ENCODE peak calls at places on chromosomes 11 and 22, in six cellular contexts. Q is GM12878, M is H1, I is spleen, X is endothelial cell of umbilical vein, Z is prostate gland. P is an unnamed sample.

GRCh38 chr22:25754527-25755202 is 12.7 kb downstream of the MYO18B start:
- DNase-seq in Z (no peak), M (no peak), X (peak), Q (no peak), I (no peak), P (no peak)

GRCh38 chr11:27963370-27963769 is 144.6 kb downstream of the KIF18A start:
- DNase-seq in I (no peak), Q (no peak), X (no peak), M (no peak), Z (no peak), P (no peak)

GRCh38 chr11:11265994-11266606 is 87.0 kb downstream of the CSNK2A3 start:
- DNase-seq in X (no peak), Z (peak), M (no peak), I (no peak), Q (no peak), P (peak)

GRCh38 chr22:19796169-19796568 is 35.6 kb downstream of the TBX1 start:
- DNase-seq in M (no peak), Q (no peak), X (no peak), I (no peak), Z (no peak), P (no peak)

GRCh38 chr11:1822648-1823375 is 12.0 kb upstream of the SYT8 start:
- DNase-seq in I (no peak), M (no peak), Z (no peak), Q (no peak), X (no peak), P (no peak)

GRCh38 chr22:20106849-20107237 is 9.1 kb upstream of the RANBP1 start:
- DNase-seq in M (no peak), Q (no peak), I (peak), X (no peak), Z (no peak), P (no peak)

GRCh38 chr11:34940026-34940677 is 23.7 kb downstream of the PDHX start:
- DNase-seq in Q (no peak), M (no peak), Z (no peak), I (no peak), X (no peak), P (no peak)

GRCh38 chr22:33832558-33833151 is 87.6 kb downstream of the LARGE1 start:
- DNase-seq in Z (no peak), I (no peak), Q (no peak), M (no peak), X (no peak), P (no peak)

GRCh38 chr11:62295504-62295903 is 3.4 kb downstream of the SCGB1D4 start:
- DNase-seq in X (peak), Q (no peak), I (no peak), Z (peak), M (no peak), P (no peak)

GRCh38 chr11:27626269-27626937 is 73.9 kb downstream of the BDNF start:
- DNase-seq in Z (no peak), I (no peak), X (no peak), M (no peak), Q (no peak), P (no peak)

GRCh38 chr11:91947215-91947614 is 277.4 kb upstream of the FAT3 start:
- DNase-seq in I (no peak), X (peak), Q (no peak), Z (peak), M (no peak), P (no peak)

GRCh38 chr11:76704171-76704948 is 33.8 kb upstream of the LRRC32 start:
- DNase-seq in X (no peak), M (peak), Z (no peak), I (no peak), Q (no peak), P (no peak)

GRCh38 chr22:44894321-44894720 is 115.5 kb downstream of the PHF21B start:
- DNase-seq in Q (no peak), Z (no peak), I (no peak), M (no peak), X (no peak), P (no peak)

GRCh38 chr11:44171518-44171917 is 76.0 kb downstream of the EXT2 start:
- DNase-seq in Q (no peak), X (no peak), I (no peak), M (no peak), Z (no peak), P (no peak)

GRCh38 chr11:24531528-24531927 is 34.7 kb downstream of the LUZP2 start:
- DNase-seq in X (no peak), Q (no peak), Z (no peak), I (no peak), M (no peak), P (no peak)

DNA sequence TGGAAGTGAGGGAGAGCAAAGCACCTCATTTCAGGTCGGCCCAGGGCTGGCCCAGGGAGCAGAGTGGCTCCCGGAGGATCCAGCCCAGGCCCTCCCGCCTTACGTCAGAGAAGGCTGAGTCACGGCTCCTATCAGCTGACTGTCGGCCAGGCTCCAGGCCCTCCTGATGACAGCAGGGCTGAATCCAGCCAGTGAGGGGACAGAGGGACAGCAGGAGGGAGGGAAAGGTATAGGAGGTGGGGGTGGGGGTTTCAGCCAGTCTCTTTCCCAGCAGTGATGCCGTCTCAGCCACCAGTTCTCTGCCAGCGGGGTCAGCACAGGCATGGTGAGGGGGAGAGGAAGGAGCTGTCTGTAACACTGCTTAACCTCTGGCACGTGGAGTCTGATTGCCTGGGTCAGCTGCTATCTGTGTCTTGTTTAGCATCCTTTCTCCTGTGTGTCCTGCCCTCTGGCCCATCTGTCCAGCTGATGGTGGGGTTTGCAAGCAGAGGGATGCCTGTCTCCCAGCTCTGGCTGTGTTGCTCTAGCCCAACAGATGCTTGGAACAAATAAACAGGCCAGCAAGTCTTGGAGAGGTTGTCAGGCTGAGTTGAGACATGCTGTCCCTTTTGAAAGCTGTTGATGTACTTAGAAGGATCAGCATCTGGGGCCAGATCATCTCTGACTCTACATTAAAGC is 74.0 kb downstream of the ADAMTS15 start:
- DNase-seq in Z (peak), Q (no peak), X (peak), M (no peak), I (no peak), P (no peak)
- TF ChIP-seq POLR2A in Z (no peak), Q (no peak), X (no peak), M (no peak), I (no peak), P (no peak)

GRCh38 chr22:36369922-36370781 is 17.6 kb downstream of the MYH9 start:
- DNase-seq in M (no peak), X (peak), I (peak), Q (no peak), Z (peak), P (no peak)
- TF ChIP-seq POLR2AphosphoS5 in M (no peak), X (no peak), I (peak), Q (peak), Z (peak), P (peak)

DNA sequence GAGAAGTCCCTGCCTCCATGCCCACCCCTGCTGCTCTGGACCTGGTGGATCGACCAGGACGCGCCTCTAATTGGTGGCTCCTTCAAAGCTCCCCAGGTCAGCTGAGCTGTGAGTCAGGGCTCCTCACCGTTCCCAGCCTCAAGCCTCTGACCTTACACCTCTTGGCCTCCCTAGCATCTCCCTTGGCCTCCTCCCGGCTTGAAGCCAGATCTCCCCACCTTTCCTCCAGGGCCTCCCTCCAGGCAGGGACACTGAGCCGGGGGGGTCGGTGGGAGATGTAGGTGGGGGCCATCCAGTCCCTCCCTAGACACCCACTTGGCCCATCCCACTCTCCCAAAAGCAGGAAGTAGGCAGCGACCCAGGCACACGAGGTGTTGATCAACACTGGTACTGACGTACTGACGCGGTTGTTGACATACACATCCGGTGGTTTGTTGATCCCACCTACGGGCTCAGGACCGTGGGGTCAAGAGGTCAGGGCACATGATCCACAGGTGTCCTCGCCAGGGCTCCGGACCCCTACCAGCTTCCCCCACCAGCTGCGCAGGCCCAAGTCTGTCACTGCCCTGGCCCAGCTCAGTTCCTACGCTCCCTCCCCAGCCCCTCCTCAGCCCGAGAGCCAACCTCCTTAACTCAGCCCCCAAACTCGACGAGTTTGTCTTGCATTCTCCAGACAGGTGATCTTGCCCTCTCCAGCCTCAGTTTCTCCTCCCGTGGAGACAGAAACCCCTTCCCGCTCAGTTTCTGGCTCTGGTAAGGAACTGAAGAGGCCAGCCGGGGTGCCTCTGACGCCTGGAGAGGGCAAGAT is 765 bp downstream of the ATG2A start:
- DNase-seq in Z (no peak), I (peak), X (peak), Q (no peak), M (no peak), P (peak)
- TF ChIP-seq POLR2A in Z (no peak), I (no peak), X (no peak), Q (no peak), M (no peak), P (no peak)

GRCh38 chr22:36528336-36528735 is 630 bp downstream of the EIF3D start:
- DNase-seq in Q (no peak), I (no peak), X (no peak), M (no peak), Z (no peak), P (no peak)

GRCh38 chr22:36522662-36523061 is 6.3 kb downstream of the EIF3D start:
- DNase-seq in Q (no peak), M (no peak), I (no peak), Z (no peak), X (no peak), P (no peak)
- TF ChIP-seq POLR2AphosphoS5 in Q (no peak), M (no peak), I (no peak), Z (no peak), X (no peak), P (no peak)

DNA sequence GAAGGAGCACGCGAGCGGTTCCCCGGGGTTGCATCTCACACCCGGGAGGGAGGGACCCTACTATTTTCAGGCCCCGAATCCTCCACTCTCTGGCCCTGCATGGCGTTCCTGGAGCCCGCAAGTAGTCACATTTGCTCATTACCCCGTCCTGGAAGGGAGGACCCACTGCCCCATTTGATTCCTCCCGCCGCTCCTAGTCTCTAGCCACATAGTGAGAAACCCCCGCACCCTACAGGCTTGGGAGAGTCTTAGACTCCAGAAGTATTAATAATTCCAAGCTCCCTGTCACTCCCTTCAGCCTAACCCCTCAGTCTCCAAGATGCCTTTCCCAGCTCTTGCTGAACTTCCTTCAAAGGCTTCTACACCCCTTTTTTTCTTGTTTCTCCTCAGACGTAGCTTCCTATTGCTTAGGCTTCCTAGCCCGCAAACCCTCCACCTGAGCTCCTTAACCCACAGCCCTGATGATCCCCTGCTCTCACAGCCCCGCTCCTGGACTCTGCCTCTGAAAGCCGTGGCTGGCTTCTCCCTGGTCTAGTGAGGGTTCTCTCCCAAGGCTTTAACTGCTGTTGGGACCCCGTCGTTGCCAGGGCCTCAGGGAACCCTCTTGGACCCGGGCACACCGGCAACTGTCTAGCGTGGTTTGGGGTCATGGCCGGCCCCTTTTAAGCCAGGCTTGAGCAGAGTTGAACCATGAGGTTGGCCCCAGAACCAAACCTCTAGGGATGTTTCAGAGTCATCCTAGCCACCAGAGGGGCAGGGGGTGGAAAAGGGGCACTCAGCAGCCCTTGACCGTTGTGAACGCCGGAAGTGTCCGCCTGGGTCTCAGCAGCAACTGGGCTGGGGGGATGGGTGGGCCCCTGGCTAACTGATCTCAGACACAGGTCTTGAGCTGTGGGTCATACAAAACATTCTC is 862 bp downstream of the GGA1 start:
- DNase-seq in I (no peak), Z (no peak), Q (no peak), M (no peak), X (no peak), P (no peak)
- TF ChIP-seq POLR2A in I (no peak), Z (no peak), Q (no peak), M (no peak), X (no peak), P (peak)

GRCh38 chr11:65793625-65794400 is 7.0 kb downstream of the OVOL1 start:
- DNase-seq in Q (no peak), Z (no peak), M (no peak), X (no peak), I (no peak), P (no peak)
- TF ChIP-seq POLR2AphosphoS5 in Q (no peak), Z (no peak), M (no peak), X (no peak), I (no peak), P (no peak)

GRCh38 chr11:65646921-65647701 is 9.2 kb downstream of the SIPA1 start:
- DNase-seq in Q (no peak), I (peak), Z (peak), M (no peak), X (peak), P (no peak)
- TF ChIP-seq POLR2A in Q (peak), I (no peak), Z (peak), M (no peak), X (peak), P (no peak)

GRCh38 chr22:22125028-22125578 is 119.5 kb upstream of the VPREB1 start:
- DNase-seq in I (no peak), X (no peak), M (no peak), Z (no peak), Q (no peak), P (no peak)
- TF ChIP-seq POLR2AphosphoS5 in I (no peak), X (no peak), M (no peak), Z (no peak), Q (no peak), P (no peak)

DNA sequence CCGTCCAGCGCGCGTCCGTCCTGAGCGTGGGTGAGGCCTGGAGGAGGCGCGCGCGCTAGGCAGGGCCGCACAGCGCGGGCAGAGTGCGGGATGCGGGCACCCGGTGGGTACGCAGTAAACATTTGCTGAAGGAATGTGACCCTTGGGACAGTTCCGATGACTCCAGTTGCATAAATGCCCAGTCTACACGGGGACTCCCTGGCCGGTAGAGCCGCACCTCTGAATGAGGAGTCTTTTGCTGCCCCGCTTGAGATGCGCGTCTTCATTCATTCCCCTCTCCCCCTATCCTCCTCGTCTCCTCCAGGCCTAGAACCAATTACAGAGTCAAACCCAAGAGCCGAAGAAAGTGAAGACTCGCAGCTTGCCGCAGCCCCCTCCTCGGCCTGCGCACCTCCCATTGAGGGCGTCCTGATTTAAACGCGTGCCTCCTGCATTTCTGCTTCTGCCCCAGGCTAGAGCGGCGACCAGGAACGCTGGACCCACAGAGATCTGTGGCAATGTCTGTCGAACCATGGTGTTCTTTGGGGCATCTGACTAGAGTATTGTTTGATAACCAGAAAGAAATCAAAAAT is 731 bp upstream of the CHKB start:
- DNase-seq in M (no peak), I (peak), X (no peak), Z (no peak), Q (no peak), P (no peak)
- TF ChIP-seq POLR2A in M (no peak), I (no peak), X (no peak), Z (no peak), Q (no peak), P (no peak)